ENCODE peak calls at places on chromosomes 12 and 14, in five cellular contexts. J is lower lobe of right lung, H is heart left ventricle, P is left ventricle myocardium inferior, X is upper lobe of right lung. I is an unnamed sample.

GRCh38 chr12:39145175-39145999 is 240.0 kb upstream of the CPNE8 start:
- DNase-seq in J (peak; percentile 61), X (peak; percentile 83), H (peak; percentile 12), P (peak; percentile 37), I (no peak)

GRCh38 chr12:8992086-8992409 is 2.7 kb downstream of the KLRG1 start:
- DNase-seq in H (no peak), J (no peak), P (no peak), X (no peak), I (no peak)

GRCh38 chr12:48969847-48970701 is 1.5 kb downstream of the WNT10B start:
- DNase-seq in P (no peak), H (no peak), X (no peak), J (peak; percentile 51), I (no peak)

GRCh38 chr12:3216726-3217682 is 139.8 kb downstream of the TSPAN9 start:
- DNase-seq in P (no peak), X (no peak), J (no peak), H (no peak), I (peak; percentile 47)

GRCh38 chr12:118063567-118064391 is 2.8 kb upstream of the WSB2 start:
- DNase-seq in H (no peak), P (no peak), X (no peak), J (no peak), I (no peak)

GRCh38 chr12:57864811-57865751 is 18.6 kb upstream of the CTDSP2 start:
- DNase-seq in X (peak; percentile 93), P (peak; percentile 83), J (peak; percentile 85), H (peak; percentile 80), I (peak; percentile 86)

GRCh38 chr14:90416649-90417237 is 19.9 kb downstream of the CALM1 start:
- DNase-seq in J (no peak), P (no peak), H (no peak), X (no peak), I (no peak)

GRCh38 chr14:54207991-54208520 is 188.8 kb upstream of the CDKN3 start:
- DNase-seq in P (no peak), X (no peak), H (no peak), J (no peak), I (no peak)

GRCh38 chr12:29429999-29430698 is 49.2 kb upstream of the ERGIC2 start:
- DNase-seq in X (no peak), H (no peak), P (no peak), J (peak; percentile 39), I (no peak)

GRCh38 chr12:52053570-52054209 is 2.4 kb downstream of the NR4A1 start:
- DNase-seq in H (peak; percentile 42), X (no peak), P (no peak), J (no peak), I (peak; percentile 30)

GRCh38 chr14:70701610-70702009 is 59.9 kb downstream of the TTC9 start:
- DNase-seq in X (no peak), P (no peak), H (no peak), J (no peak), I (no peak)

GRCh38 chr14:96920820-96921219 is 123.6 kb downstream of the VRK1 start:
- DNase-seq in P (no peak), J (no peak), H (no peak), X (no peak), I (no peak)

GRCh38 chr12:109736552-109737108 is 23.0 kb downstream of the FAM222A start:
- DNase-seq in J (peak; percentile 43), X (peak; percentile 65), H (peak; percentile 18), P (peak; percentile 15), I (peak; percentile 5)

GRCh38 chr14:92600318-92601053 is 86.9 kb downstream of the RIN3 start:
- DNase-seq in X (no peak), P (no peak), H (no peak), J (no peak), I (no peak)

GRCh38 chr12:114220311-114220710 is 185.6 kb downstream of the TBX5 start:
- DNase-seq in J (no peak), X (no peak), H (no peak), P (no peak), I (no peak)

GRCh38 chr14:87944987-87945604 is 47.9 kb downstream of the GALC start:
- DNase-seq in X (no peak), J (no peak), H (no peak), P (no peak), I (no peak)

GRCh38 chr12:110252716-110253115 is 28.3 kb upstream of the ATP2A2 start:
- DNase-seq in H (peak; percentile 60), J (no peak), P (peak; percentile 83), X (peak; percentile 54), I (no peak)

GRCh38 chr14:53310412-53310811 is 157.3 kb upstream of the DDHD1 start:
- DNase-seq in X (no peak), P (no peak), H (no peak), J (no peak), I (no peak)

GRCh38 chr14:101561145-101561896 is at the start of gene DIO3:
- DNase-seq in P (no peak), H (no peak), J (peak; percentile 37), X (no peak), I (peak; percentile 73)

GRCh38 chr12:42716521-42716920 is 127.0 kb upstream of the PRICKLE1 start:
- DNase-seq in P (no peak), J (no peak), H (no peak), X (no peak), I (peak; percentile 67)

GRCh38 chr12:8844665-8845064 is 22.2 kb downstream of the A2ML1 start:
- DNase-seq in P (peak; percentile 74), H (peak; percentile 70), X (no peak), J (no peak), I (peak; percentile 73)

GRCh38 chr12:93785262-93786010 is 108.3 kb downstream of the CRADD start:
- DNase-seq in P (no peak), H (peak; percentile 62), J (no peak), X (no peak), I (peak; percentile 77)

GRCh38 chr12:27844427-27845090 is 64.5 kb upstream of the MANSC4 start:
- DNase-seq in H (peak; percentile 10), P (no peak), X (no peak), J (no peak), I (no peak)

GRCh38 chr14:104955396-104955770 is 22.8 kb downstream of the AHNAK2 start:
- DNase-seq in X (no peak), H (no peak), J (no peak), P (no peak), I (no peak)

GRCh38 chr14:104954746-104955395 is 23.3 kb downstream of the AHNAK2 start:
- DNase-seq in X (no peak), J (no peak), P (no peak), H (no peak), I (no peak)

GRCh38 chr14:104956290-104956890 is 21.8 kb downstream of the AHNAK2 start:
- DNase-seq in P (peak; percentile 8), X (no peak), H (no peak), J (peak; percentile 14), I (no peak)

GRCh38 chr14:104953097-104953496 is 25.1 kb downstream of the AHNAK2 start:
- DNase-seq in P (peak; percentile 7), J (no peak), X (no peak), H (no peak), I (no peak)

GRCh38 chr14:104953896-104954656 is 24.1 kb downstream of the AHNAK2 start:
- DNase-seq in H (no peak), X (no peak), J (peak; percentile 29), P (peak; percentile 8), I (no peak)
- H3K36me3 ChIP-seq in H (no peaks in the 10 kb centered on the region), X (no peaks in the 10 kb centered on the region), J (no peaks in the 10 kb centered on the region), P (no peaks in the 10 kb centered on the region), I (no peaks in the 10 kb centered on the region)

DNA sequence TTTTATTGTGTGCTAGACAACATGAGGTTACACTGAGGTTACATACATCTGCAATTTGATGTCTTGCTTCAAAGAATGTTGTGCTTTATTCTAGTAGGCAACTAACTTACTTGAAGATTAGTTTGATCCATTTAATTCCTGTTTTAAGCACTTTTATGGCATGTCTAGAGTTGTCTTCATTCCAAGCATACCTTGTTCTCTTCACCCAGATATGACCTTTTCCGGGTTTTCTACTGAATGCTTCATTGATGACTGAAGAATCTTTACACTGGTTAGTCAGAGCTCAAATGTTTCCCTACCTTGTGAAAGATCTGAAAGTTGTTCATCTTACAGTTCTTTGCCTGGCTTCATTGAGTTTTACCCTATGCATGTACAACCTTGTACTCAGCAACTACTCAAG is 274.0 kb upstream of the KITLG start:
- DNase-seq in X (no peak), P (no peak), H (no peak), J (no peak), I (no peak)
- H3K4me1 ChIP-seq in X (no peaks in the 10 kb centered on the region), P (no peaks in the 10 kb centered on the region), H (no peaks in the 10 kb centered on the region), J (no peaks in the 10 kb centered on the region), I (no peaks in the 10 kb centered on the region)

DNA sequence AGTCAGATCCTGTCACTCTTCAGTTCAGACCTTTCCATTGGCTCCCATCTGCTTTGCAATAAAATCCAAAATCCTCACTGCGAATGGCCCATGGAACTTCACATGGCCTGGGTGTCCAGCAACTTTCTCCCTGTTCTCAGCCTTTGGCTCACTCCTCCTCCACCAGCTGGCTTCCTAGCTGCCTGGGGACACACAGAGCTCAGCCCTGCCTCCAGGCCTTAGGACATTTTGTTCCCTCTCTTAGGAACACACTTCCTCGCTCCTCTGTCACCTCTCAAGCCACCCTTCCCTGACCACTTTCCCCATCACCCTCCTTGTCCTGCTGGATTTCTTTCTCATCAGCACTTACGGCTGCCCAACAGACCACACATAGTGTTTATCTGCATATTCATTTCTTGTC is 419.6 kb downstream of the MED13L start:
- DNase-seq in P (peak; percentile 59), J (no peak), H (no peak), X (no peak), I (peak; percentile 22)
- H3K36me3 ChIP-seq in P (no peaks in the 10 kb centered on the region), J (no peaks in the 10 kb centered on the region), H (no peaks in the 10 kb centered on the region), X (no peaks in the 10 kb centered on the region), I (no peaks in the 10 kb centered on the region)

DNA sequence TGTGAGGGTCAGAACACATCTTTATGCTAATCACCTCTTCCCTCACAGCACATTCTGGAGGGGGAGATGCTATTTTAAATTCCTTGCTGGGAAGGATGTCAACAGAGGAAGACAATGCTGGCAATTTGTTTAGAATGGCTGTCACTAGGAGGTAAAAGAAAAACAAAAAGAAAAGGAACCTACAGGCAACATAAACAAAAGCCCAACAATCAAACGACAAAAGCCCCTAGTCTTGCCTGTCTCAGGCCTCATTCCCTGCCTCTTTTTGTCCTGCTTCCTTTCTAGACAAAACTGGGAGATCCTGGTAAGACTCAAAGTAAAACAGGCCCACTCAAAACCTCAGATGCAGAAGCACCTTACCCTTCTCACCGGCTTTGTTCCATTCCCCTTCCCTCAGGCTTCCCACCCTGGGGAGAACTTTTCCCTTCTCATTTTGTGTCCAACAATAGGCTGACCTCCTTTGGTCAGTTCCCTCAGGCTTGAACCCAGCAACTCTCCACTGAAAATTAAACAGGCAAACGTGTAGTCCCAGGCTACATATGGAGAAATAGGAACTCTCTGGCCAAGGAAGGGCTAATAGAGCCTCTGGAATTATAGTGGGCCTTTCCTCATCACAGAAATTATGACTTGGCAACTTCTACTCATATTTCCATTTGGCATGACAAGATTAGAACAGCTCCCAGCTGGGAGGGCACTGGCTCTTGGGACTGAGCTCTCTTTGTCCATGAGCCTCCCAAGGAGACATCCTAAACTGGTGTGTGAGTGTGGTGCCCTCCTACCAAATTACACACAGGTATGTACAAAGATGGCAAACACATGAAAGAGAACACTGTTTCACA is 193.1 kb downstream of the MON2 start:
- DNase-seq in X (no peak), H (no peak), P (no peak), J (no peak), I (no peak)
- H3K4me1 ChIP-seq in X (no peaks in the 10 kb centered on the region), H (no peaks in the 10 kb centered on the region), P (no peaks in the 10 kb centered on the region), J (no peaks in the 10 kb centered on the region), I (no peaks in the 10 kb centered on the region)

DNA sequence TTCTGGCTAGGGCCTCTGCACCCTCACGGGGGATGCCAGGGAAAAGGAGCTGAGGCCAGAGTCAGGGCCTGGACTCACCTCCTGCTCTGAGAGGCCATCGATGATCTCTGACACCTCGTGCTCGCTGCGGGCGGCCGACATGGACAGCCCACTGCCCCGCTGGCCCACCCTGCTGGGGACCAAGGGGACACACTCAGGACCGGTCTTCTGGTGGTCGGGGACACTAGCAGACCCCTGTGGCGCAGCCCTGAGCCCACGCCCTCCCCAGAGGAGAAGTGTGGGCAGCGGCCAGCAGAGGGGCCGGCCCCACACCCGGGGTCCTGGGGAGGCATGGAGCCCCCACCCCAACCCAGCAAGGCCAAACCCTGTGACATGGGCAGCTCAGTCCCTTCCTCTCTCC is 134.6 kb downstream of the RFLNA start:
- DNase-seq in J (no peak), X (no peak), P (no peak), H (no peak), I (no peak)
- H3K36me3 ChIP-seq in J (peaks cover 55% of the 10 kb centered on the region), X (peaks cover 44% of the 10 kb centered on the region), P (peaks cover 44% of the 10 kb centered on the region), H (peaks cover 38% of the 10 kb centered on the region), I (no peaks in the 10 kb centered on the region)

I was measured in uterus.